ENCODE peak calls at places on chromosomes 6 and 20, in eight cellular contexts. One of them, this sample, is unnamed.

GRCh38 chr20:23193985-23194384 is 107.9 kb upstream of the CD93 start:
- DNase-seq in upper lobe of left lung: no peak
- DNase-seq in breast epithelium: no peak
- DNase-seq in SK-N-SH: no peak
- DNase-seq in HepG2: no peak
- DNase-seq in HL-60: peak
- DNase-seq in transverse colon: no peak
- DNase-seq in spleen: no peak
- DNase-seq in this sample: no peak

GRCh38 chr6:87731818-87732661 is 30.0 kb upstream of the AKIRIN2 start:
- DNase-seq in transverse colon: peak
- DNase-seq in HepG2: peak
- DNase-seq in spleen: peak
- DNase-seq in upper lobe of left lung: peak
- DNase-seq in breast epithelium: peak
- DNase-seq in HL-60: peak
- DNase-seq in SK-N-SH: no peak
- DNase-seq in this sample: peak

GRCh38 chr20:58839474-58839874 is 11.2 kb downstream of the GNAS-AS1 start:
- DNase-seq in breast epithelium: no peak
- DNase-seq in SK-N-SH: peak
- DNase-seq in spleen: peak
- DNase-seq in HepG2: peak
- DNase-seq in upper lobe of left lung: no peak
- DNase-seq in transverse colon: no peak
- DNase-seq in HL-60: peak
- DNase-seq in this sample: peak

GRCh38 chr20:63471002-63471718 is 1.3 kb downstream of the KCNQ2 start:
- DNase-seq in HepG2: no peak
- DNase-seq in HL-60: no peak
- DNase-seq in upper lobe of left lung: no peak
- DNase-seq in transverse colon: no peak
- DNase-seq in SK-N-SH: peak
- DNase-seq in breast epithelium: no peak
- DNase-seq in spleen: no peak
- DNase-seq in this sample: no peak

GRCh38 chr20:63317601-63318291 is 24.8 kb downstream of the COL20A1 start:
- DNase-seq in breast epithelium: no peak
- DNase-seq in SK-N-SH: no peak
- DNase-seq in transverse colon: no peak
- DNase-seq in upper lobe of left lung: no peak
- DNase-seq in HL-60: no peak
- DNase-seq in HepG2: no peak
- DNase-seq in spleen: peak
- DNase-seq in this sample: no peak

GRCh38 chr20:2955257-2955950 is 82.1 kb downstream of the PTPRA start:
- DNase-seq in upper lobe of left lung: no peak
- DNase-seq in breast epithelium: no peak
- DNase-seq in SK-N-SH: no peak
- DNase-seq in HepG2: no peak
- DNase-seq in transverse colon: no peak
- DNase-seq in HL-60: peak
- DNase-seq in spleen: no peak
- DNase-seq in this sample: no peak

GRCh38 chr6:152107973-152108372 is 300.5 kb downstream of the ESR1 start:
- DNase-seq in transverse colon: no peak
- DNase-seq in spleen: no peak
- DNase-seq in HL-60: no peak
- DNase-seq in breast epithelium: no peak
- DNase-seq in upper lobe of left lung: no peak
- DNase-seq in SK-N-SH: no peak
- DNase-seq in HepG2: no peak
- DNase-seq in this sample: no peak

GRCh38 chr20:61520761-61521460 is 268.9 kb downstream of the CDH4 start:
- DNase-seq in HepG2: no peak
- DNase-seq in spleen: peak
- DNase-seq in transverse colon: no peak
- DNase-seq in upper lobe of left lung: no peak
- DNase-seq in breast epithelium: no peak
- DNase-seq in HL-60: no peak
- DNase-seq in SK-N-SH: no peak
- DNase-seq in this sample: no peak

GRCh38 chr20:61556116-61556515 is 304.1 kb downstream of the CDH4 start:
- DNase-seq in HL-60: no peak
- DNase-seq in breast epithelium: no peak
- DNase-seq in upper lobe of left lung: no peak
- DNase-seq in spleen: no peak
- DNase-seq in HepG2: no peak
- DNase-seq in SK-N-SH: no peak
- DNase-seq in transverse colon: no peak
- DNase-seq in this sample: no peak

GRCh38 chr6:111872521-111873177 is 603 bp downstream of the FYN start:
- DNase-seq in SK-N-SH: peak
- DNase-seq in HL-60: no peak
- DNase-seq in breast epithelium: no peak
- DNase-seq in spleen: peak
- DNase-seq in HepG2: no peak
- DNase-seq in transverse colon: peak
- DNase-seq in upper lobe of left lung: peak
- DNase-seq in this sample: no peak

DNA sequence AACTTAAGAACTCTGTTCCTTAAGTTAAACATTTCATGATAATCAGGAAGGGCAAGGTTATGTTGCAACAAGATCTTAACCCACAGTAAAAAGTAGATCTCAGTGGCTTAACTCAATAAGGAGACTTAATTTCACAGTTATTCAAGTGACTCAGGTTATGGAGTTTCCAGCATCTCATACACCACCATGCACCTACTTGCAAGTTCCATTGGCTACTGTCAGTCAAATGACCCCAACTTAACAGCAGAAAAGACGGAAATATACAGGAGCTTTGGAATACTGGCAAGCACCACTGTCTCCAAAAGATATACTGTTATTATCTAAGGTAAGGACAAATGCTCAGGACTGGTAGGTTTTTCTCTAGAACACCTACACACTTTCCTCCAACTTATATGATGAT is 11.1 kb downstream of the HLA-DQB1 start:
- DNase-seq in SK-N-SH: no peak
- DNase-seq in spleen: no peak
- DNase-seq in HL-60: no peak
- DNase-seq in breast epithelium: no peak
- DNase-seq in upper lobe of left lung: no peak
- DNase-seq in transverse colon: no peak
- DNase-seq in HepG2: no peak
- DNase-seq in this sample: no peak
- TF ChIP-seq POLR2AphosphoS5 in SK-N-SH: no peak
- TF ChIP-seq POLR2AphosphoS5 in spleen: no peak
- TF ChIP-seq POLR2AphosphoS5 in HL-60: no peak
- TF ChIP-seq POLR2AphosphoS5 in breast epithelium: no peak
- TF ChIP-seq POLR2AphosphoS5 in upper lobe of left lung: no peak
- TF ChIP-seq POLR2AphosphoS5 in transverse colon: no peak
- TF ChIP-seq POLR2AphosphoS5 in HepG2: no peak
- TF ChIP-seq POLR2AphosphoS5 in this sample: no peak

DNA sequence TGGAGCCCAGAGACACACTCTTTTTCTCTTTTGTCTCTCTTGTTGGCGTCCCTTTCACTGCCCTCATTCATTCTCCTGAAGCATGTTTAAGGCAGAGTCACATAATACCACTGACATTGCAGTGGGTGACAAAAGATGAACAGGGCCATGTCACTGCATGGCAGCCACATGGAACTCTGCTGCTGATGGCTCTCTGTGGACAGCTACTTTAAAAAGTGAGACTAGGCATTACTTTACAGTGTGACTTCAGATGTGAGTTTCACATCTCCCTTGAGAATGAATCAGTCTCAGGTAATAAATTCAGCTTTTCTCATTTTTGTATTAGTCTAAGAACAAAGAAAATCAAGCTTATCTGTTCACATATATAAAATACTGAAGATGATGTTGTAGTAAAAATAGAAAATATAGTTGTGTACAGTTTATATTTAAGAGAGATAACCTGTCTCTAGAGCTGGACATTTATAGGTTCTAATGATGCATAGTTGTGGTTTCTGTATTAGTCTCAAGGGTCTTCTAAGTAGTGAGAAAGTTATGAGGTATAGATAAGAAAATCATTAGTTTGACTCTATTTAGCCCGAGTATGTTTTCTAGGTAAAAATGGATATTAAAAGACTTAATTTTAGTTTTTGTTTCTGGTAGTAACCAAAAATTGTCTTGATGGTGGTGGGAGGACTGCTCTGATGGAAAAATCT is 6.1 kb downstream of the MRS2 start:
- DNase-seq in HepG2: no peak
- DNase-seq in transverse colon: no peak
- DNase-seq in HL-60: no peak
- DNase-seq in upper lobe of left lung: no peak
- DNase-seq in spleen: no peak
- DNase-seq in breast epithelium: no peak
- DNase-seq in SK-N-SH: no peak
- DNase-seq in this sample: no peak
- TF ChIP-seq POLR2AphosphoS5 in HepG2: no peak
- TF ChIP-seq POLR2AphosphoS5 in transverse colon: no peak
- TF ChIP-seq POLR2AphosphoS5 in HL-60: no peak
- TF ChIP-seq POLR2AphosphoS5 in upper lobe of left lung: no peak
- TF ChIP-seq POLR2AphosphoS5 in spleen: no peak
- TF ChIP-seq POLR2AphosphoS5 in breast epithelium: no peak
- TF ChIP-seq POLR2AphosphoS5 in SK-N-SH: no peak
- TF ChIP-seq POLR2AphosphoS5 in this sample: no peak

DNA sequence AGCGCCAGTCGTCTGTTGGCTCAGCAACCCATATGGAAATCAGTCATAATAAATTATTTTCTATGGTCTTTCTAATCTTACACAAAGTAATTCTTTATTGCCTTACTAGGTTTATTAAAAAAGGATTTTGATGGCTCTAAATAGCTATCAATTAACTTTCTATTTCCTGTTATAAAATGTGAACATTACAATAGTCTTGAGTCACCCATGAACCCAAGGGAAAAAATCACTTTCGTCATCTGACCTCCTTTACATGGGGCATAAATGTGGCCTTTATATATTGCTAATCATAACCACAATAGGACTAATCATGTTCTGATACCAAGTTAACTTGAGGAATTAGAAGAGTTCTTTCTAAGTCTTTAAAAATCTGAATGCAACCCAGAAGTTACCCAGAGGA is 593.1 kb downstream of the TFAP2B start:
- DNase-seq in spleen: no peak
- DNase-seq in HL-60: no peak
- DNase-seq in upper lobe of left lung: no peak
- DNase-seq in HepG2: no peak
- DNase-seq in SK-N-SH: no peak
- DNase-seq in transverse colon: no peak
- DNase-seq in breast epithelium: no peak
- DNase-seq in this sample: no peak
- TF ChIP-seq POLR2AphosphoS5 in spleen: no peak
- TF ChIP-seq POLR2AphosphoS5 in HL-60: no peak
- TF ChIP-seq POLR2AphosphoS5 in upper lobe of left lung: no peak
- TF ChIP-seq POLR2AphosphoS5 in HepG2: no peak
- TF ChIP-seq POLR2AphosphoS5 in SK-N-SH: no peak
- TF ChIP-seq POLR2AphosphoS5 in transverse colon: no peak
- TF ChIP-seq POLR2AphosphoS5 in breast epithelium: no peak
- TF ChIP-seq POLR2AphosphoS5 in this sample: no peak

GRCh38 chr6:56718236-56718635 is 75.5 kb upstream of the DST start:
- DNase-seq in HL-60: no peak
- DNase-seq in upper lobe of left lung: no peak
- DNase-seq in HepG2: no peak
- DNase-seq in transverse colon: no peak
- DNase-seq in spleen: no peak
- DNase-seq in SK-N-SH: no peak
- DNase-seq in breast epithelium: no peak
- DNase-seq in this sample: no peak

GRCh38 chr6:56713285-56713684 is 70.6 kb upstream of the DST start:
- DNase-seq in transverse colon: peak
- DNase-seq in upper lobe of left lung: peak
- DNase-seq in spleen: no peak
- DNase-seq in SK-N-SH: no peak
- DNase-seq in HepG2: peak
- DNase-seq in HL-60: no peak
- DNase-seq in breast epithelium: no peak
- DNase-seq in this sample: no peak

GRCh38 chr6:56716229-56716628 is 73.5 kb upstream of the DST start:
- DNase-seq in SK-N-SH: no peak
- DNase-seq in transverse colon: no peak
- DNase-seq in HepG2: no peak
- DNase-seq in upper lobe of left lung: no peak
- DNase-seq in spleen: no peak
- DNase-seq in breast epithelium: no peak
- DNase-seq in HL-60: no peak
- DNase-seq in this sample: no peak

GRCh38 chr6:56714273-56714672 is 71.6 kb upstream of the DST start:
- DNase-seq in SK-N-SH: no peak
- DNase-seq in transverse colon: no peak
- DNase-seq in HL-60: no peak
- DNase-seq in breast epithelium: no peak
- DNase-seq in spleen: no peak
- DNase-seq in HepG2: no peak
- DNase-seq in upper lobe of left lung: no peak
- DNase-seq in this sample: no peak

DNA sequence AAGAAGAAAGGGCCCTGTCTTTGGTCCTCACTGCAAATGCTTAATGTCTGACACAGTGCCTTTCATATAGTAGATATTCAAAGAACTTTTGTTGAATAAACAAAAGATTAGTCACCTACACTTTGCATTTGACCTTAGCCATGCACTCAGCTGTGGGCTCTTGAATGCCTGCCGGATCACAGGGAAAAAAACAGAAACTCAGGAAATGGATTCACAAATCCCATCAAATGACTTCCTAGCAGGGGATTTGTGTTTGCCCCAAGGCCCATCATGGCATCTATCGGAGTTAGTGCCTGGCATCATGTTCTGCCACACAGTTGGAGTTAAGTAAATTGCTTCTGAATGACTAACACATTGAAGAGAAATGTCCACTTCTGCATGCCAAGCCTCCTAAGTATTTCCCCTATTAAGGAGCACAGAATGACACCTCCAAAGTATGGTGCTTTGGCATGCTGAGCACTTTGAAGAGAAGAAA is 72.3 kb upstream of the DST start:
- DNase-seq in HepG2: peak
- DNase-seq in SK-N-SH: peak
- DNase-seq in HL-60: no peak
- DNase-seq in upper lobe of left lung: peak
- DNase-seq in spleen: no peak
- DNase-seq in transverse colon: no peak
- DNase-seq in breast epithelium: no peak
- DNase-seq in this sample: no peak
- TF ChIP-seq POLR2AphosphoS5 in HepG2: no peak
- TF ChIP-seq POLR2AphosphoS5 in SK-N-SH: peak
- TF ChIP-seq POLR2AphosphoS5 in HL-60: no peak
- TF ChIP-seq POLR2AphosphoS5 in upper lobe of left lung: peak
- TF ChIP-seq POLR2AphosphoS5 in spleen: no peak
- TF ChIP-seq POLR2AphosphoS5 in transverse colon: no peak
- TF ChIP-seq POLR2AphosphoS5 in breast epithelium: no peak
- TF ChIP-seq POLR2AphosphoS5 in this sample: no peak

This sample was measured in prostate gland.